ENCODE peak calls at places on chromosome 18, in five cellular contexts. C is kidney epithelial cell; P is CD4-positive, alpha-beta T cell; Z is adrenal gland; R is neural crest cell. B is an unnamed sample.

GRCh38 chr18:26771524-26771923 is 94.0 kb downstream of the AQP4 start:
- DNase-seq in C (no peak), P (no peak), Z (peak), R (no peak), B (no peak)

GRCh38 chr18:52341617-52342381 is 1.8 kb downstream of the DCC start:
- DNase-seq in C (no peak), P (no peak), Z (no peak), R (peak), B (no peak)

GRCh38 chr18:3511980-3512379 is 62.0 kb downstream of the TGIF1 start:
- DNase-seq in C (peak), P (no peak), Z (peak), R (no peak), B (no peak)

GRCh38 chr18:37385846-37386435 is 179.7 kb downstream of the CELF4 start:
- DNase-seq in C (no peak), P (no peak), Z (no peak), R (no peak), B (no peak)

GRCh38 chr18:38301621-38302020 is 736.0 kb upstream of the CELF4 start:
- DNase-seq in C (no peak), P (no peak), Z (no peak), R (no peak), B (no peak)

GRCh38 chr18:48750485-48751175 is 200.1 kb downstream of the SMAD7 start:
- DNase-seq in C (no peak), P (no peak), Z (no peak), R (no peak), B (no peak)

GRCh38 chr18:36697905-36698304 is 130.9 kb downstream of the TPGS2 start:
- DNase-seq in C (peak), P (no peak), Z (no peak), R (no peak), B (no peak)

GRCh38 chr18:69616114-69616513 is 215.4 kb downstream of the DOK6 start:
- DNase-seq in C (no peak), P (no peak), Z (no peak), R (no peak), B (no peak)

GRCh38 chr18:2978626-2979025 is 34.3 kb downstream of the LPIN2 start:
- DNase-seq in C (no peak), P (no peak), Z (peak), R (no peak), B (no peak)

GRCh38 chr18:21444465-21445023 is 156.0 kb downstream of the ESCO1 start:
- DNase-seq in C (no peak), P (no peak), Z (peak), R (peak), B (no peak)

GRCh38 chr18:79952996-79953559 is 1.6 kb upstream of the SLC66A2 start:
- DNase-seq in C (no peak), P (no peak), Z (peak), R (no peak), B (no peak)

GRCh38 chr18:9884090-9884489 is 1.7 kb upstream of the TXNDC2 start:
- DNase-seq in C (no peak), P (no peak), Z (no peak), R (no peak), B (no peak)

GRCh38 chr18:54263904-54264336 is 5.4 kb upstream of the POLI start:
- DNase-seq in C (no peak), P (no peak), Z (no peak), R (no peak), B (no peak)

GRCh38 chr18:69674292-69674877 is 273.3 kb downstream of the CD226 start:
- DNase-seq in C (no peak), P (no peak), Z (no peak), R (no peak), B (no peak)

GRCh38 chr18:23636041-23636399 is 26.7 kb downstream of the ANKRD29 start:
- DNase-seq in C (no peak), P (no peak), Z (no peak), R (no peak), B (no peak)

GRCh38 chr18:62061812-62062211 is 125.0 kb downstream of the PIGN start:
- DNase-seq in C (no peak), P (no peak), Z (no peak), R (no peak), B (no peak)

GRCh38 chr18:22471546-22472131 is 53.9 kb upstream of the CTAGE1 start:
- DNase-seq in C (no peak), P (no peak), Z (peak), R (no peak), B (peak)

GRCh38 chr18:44803019-44803650 is 122.4 kb downstream of the SETBP1 start:
- DNase-seq in C (no peak), P (no peak), Z (no peak), R (no peak), B (peak)

GRCh38 chr18:48818329-48819254 is 132.2 kb downstream of the SMAD7 start:
- DNase-seq in C (no peak), P (no peak), Z (peak), R (no peak), B (peak)

GRCh38 chr18:44458777-44459176 is 221.9 kb upstream of the SETBP1 start:
- DNase-seq in C (peak), P (no peak), Z (no peak), R (no peak), B (no peak)

GRCh38 chr18:73235921-73236320 is 368.1 kb upstream of the NETO1 start:
- DNase-seq in C (no peak), P (no peak), Z (no peak), R (no peak), B (no peak)

GRCh38 chr18:48592540-48592939 is 53.7 kb downstream of the CTIF start:
- DNase-seq in C (no peak), P (no peak), Z (peak), R (no peak), B (no peak)

GRCh38 chr18:74745658-74746403 is 148.2 kb downstream of the ZNF407 start:
- DNase-seq in C (peak), P (no peak), Z (no peak), R (no peak), B (no peak)

GRCh38 chr18:3211236-3211992 is 8.4 kb downstream of the MYOM1 start:
- DNase-seq in C (no peak), P (no peak), Z (no peak), R (no peak), B (no peak)

GRCh38 chr18:35938158-35938557 is 34.3 kb upstream of the RMP24 start:
- DNase-seq in C (peak), P (no peak), Z (no peak), R (no peak), B (no peak)

GRCh38 chr18:25560369-25560768 is 208.4 kb upstream of the ZNF521 start:
- DNase-seq in C (no peak), P (no peak), Z (no peak), R (no peak), B (no peak)

GRCh38 chr18:23887035-23887434 is 127.5 kb upstream of the TTC39C start:
- DNase-seq in C (no peak), P (no peak), Z (no peak), R (no peak), B (no peak)

GRCh38 chr18:6482198-6482977 is 67.7 kb upstream of the L3MBTL4 start:
- DNase-seq in C (peak), P (no peak), Z (peak), R (peak), B (peak)

GRCh38 chr18:50297621-50298442 is 10.3 kb upstream of the CXXC1 start:
- DNase-seq in C (no peak), P (peak), Z (peak), R (peak), B (peak)

GRCh38 chr18:73990241-73990640 is 157.4 kb downstream of the FBXO15 start:
- DNase-seq in C (no peak), P (no peak), Z (no peak), R (no peak), B (no peak)

GRCh38 chr18:46917808-46918600 is 602 bp downstream of the KATNAL2 start:
- DNase-seq in C (no peak), P (no peak), Z (peak), R (no peak), B (no peak)

GRCh38 chr18:57532987-57533386 is 53.5 kb downstream of the FECH start:
- DNase-seq in C (no peak), P (no peak), Z (no peak), R (no peak), B (no peak)
- TF ChIP-seq CTCF in C (no peak), P (no peak), Z (no peak), R (no peak), B (no peak)

DNA sequence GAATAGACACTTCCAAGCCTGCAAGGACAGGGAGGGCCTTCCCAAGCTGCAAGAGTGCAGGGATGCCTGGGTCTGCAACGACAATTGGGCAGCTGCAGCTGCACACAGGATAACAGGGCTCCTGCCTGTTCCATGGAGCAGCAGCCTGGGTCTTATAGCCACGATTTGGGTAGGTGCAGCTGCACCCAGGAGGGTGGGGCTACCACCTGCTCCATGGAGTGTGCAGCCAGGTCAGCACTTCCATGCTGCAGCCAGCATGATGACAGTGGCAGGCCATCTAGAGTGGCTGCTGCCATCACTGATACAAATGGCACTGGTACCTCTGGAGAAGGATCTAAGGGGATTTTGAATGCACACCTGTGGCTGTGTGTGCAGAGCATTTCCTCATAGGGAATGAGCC is 528.5 kb downstream of the DSC3 start:
- DNase-seq in C (no peak), P (no peak), Z (no peak), R (no peak), B (no peak)
- TF ChIP-seq CTCF in C (no peak), P (no peak), Z (no peak), R (no peak), B (no peak)

DNA sequence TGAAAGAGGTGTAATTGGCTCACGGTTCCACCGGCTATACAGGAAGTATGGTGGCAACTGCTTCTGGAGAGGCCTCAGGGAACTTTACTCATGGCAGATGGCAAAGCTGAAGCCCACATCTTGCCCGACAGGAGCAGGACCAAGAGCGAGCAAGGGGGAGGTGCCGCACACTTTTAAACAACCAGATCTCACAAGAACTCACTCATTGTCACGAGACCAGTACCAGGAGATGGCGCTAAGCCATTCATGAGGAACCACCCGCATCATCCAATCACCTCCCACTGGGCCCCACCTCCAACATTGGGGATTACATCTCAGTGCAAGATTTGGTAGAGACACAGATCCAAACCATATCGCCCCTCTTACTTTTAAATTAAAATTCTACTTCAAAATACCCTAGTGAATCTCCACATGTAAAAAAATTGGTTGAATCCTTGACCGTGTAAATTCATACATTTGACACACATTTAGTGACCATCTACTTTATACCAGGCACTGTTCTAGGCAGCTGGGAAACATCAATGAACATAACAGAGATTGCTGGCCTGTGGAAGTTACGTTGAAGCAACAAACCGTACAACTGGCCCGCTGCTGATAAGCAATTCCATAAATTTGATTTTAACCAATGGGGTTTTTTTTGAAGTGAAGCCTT is 87.6 kb downstream of the ALPK2 start:
- DNase-seq in C (no peak), P (no peak), Z (no peak), R (no peak), B (no peak)
- TF ChIP-seq CTCF in C (no peak), P (peak), Z (no peak), R (peak), B (no peak)

GRCh38 chr18:76349067-76349715 is 145.9 kb downstream of the ZNF516 start:
- DNase-seq in C (peak), P (peak), Z (peak), R (peak), B (peak)
- TF ChIP-seq CTCF in C (peak), P (peak), Z (peak), R (peak), B (peak)

DNA sequence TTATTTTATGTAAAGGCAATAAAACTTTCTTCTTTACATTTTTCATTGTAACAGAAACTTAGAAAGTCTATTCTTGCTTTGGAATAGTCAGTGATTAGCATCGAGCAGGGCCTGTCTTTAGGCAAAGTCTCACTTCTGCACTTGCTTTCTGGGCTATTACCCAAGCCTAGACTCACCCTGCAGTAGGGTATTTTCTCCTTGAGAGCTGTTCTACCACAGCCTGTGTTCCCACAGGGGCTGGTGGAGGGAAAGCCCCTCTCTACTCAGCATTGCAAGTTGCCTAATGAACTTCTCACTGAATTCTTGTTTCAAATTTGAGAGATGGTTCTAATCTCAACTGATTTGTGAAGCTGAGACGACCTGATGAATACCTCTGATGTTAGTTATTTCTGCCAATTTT is 111.7 kb upstream of the KLHL14 start:
- DNase-seq in C (no peak), P (no peak), Z (no peak), R (no peak), B (no peak)
- TF ChIP-seq CTCF in C (no peak), P (no peak), Z (no peak), R (no peak), B (no peak)

DNA sequence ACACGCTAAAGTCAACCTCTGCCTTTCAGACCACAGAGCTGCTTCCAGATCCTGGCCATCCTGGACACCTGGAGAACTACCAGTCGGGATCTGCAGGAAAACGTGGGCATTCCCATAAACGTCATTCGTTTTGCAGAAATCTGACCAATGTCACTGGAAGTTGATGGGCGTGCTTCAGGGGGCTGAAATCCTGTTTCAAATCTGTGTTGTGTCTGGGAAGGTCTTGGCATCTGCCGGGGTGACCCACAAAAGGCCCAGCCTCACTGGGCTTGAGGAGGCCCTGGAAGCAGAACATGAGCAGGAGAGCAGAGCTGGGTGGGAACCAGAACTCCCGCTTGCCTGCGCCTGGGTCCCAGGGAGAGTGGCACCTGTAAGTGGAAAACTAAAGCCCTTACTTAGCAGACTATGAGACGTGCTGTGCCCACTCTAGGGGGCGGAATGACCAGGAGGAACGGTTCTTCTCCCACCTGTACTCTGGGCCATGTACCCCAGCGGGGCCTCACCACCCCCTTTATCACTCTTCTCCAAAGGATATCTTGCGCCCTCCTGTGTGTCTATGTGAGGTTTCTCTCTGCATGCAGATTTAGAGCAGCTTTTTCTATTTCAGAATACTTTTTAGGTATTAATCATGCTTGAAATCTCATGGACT is 200.9 kb downstream of the FAM210A start:
- DNase-seq in C (no peak), P (no peak), Z (no peak), R (no peak), B (peak)
- TF ChIP-seq CTCF in C (no peak), P (no peak), Z (no peak), R (no peak), B (no peak)

GRCh38 chr18:42274488-42275137 is 319.6 kb downstream of the PIK3C3 start:
- DNase-seq in C (no peak), P (no peak), Z (no peak), R (no peak), B (no peak)
- TF ChIP-seq CTCF in C (peak), P (no peak), Z (no peak), R (peak), B (no peak)

GRCh38 chr18:7979714-7980113 is 412.6 kb downstream of the PTPRM start:
- DNase-seq in C (no peak), P (no peak), Z (no peak), R (no peak), B (no peak)

GRCh38 chr18:7980661-7981060 is 413.5 kb downstream of the PTPRM start:
- DNase-seq in C (no peak), P (no peak), Z (no peak), R (no peak), B (no peak)

GRCh38 chr18:7982216-7982615 is 415.1 kb downstream of the PTPRM start:
- DNase-seq in C (no peak), P (no peak), Z (no peak), R (no peak), B (no peak)

GRCh38 chr18:7978834-7979233 is 411.7 kb downstream of the PTPRM start:
- DNase-seq in C (no peak), P (no peak), Z (no peak), R (no peak), B (no peak)

GRCh38 chr18:7980136-7980535 is 413.0 kb downstream of the PTPRM start:
- DNase-seq in C (no peak), P (no peak), Z (no peak), R (no peak), B (no peak)
- TF ChIP-seq CTCF in C (no peak), P (no peak), Z (no peak), R (peak), B (no peak)